ENCODE peak calls at places on chromosomes 6 and 20, in four cellular contexts. U is pancreas, M is fibroblast of lung, Z is tibial nerve. A is an unnamed sample. For H3K4me1, the result is how much of the 10 kb centered on the place peaks cover.

GRCh38 chr6:28807682-28808280 is 116.0 kb downstream of the TRIM27 start:
- DNase-seq in U (no peak), M (peak), Z (no peak), A (peak)

GRCh38 chr20:22410556-22411130 is 173.7 kb downstream of the FOXA2 start:
- DNase-seq in U (no peak), M (no peak), Z (no peak), A (no peak)

GRCh38 chr6:170247178-170247701 is 43.6 kb downstream of the DLL1 start:
- DNase-seq in U (no peak), M (no peak), Z (no peak), A (no peak)

GRCh38 chr20:57210054-57210910 is 56.2 kb downstream of the BMP7 start:
- DNase-seq in U (peak), M (no peak), Z (no peak), A (no peak)

GRCh38 chr6:14286144-14286543 is 168.6 kb downstream of the CD83 start:
- DNase-seq in U (no peak), M (peak), Z (no peak), A (no peak)

GRCh38 chr20:59805266-59805665 is 128.2 kb downstream of the SYCP2 start:
- DNase-seq in U (no peak), M (no peak), Z (no peak), A (peak)

GRCh38 chr20:59032713-59033059 is 551 bp upstream of the ATP5F1E start:
- DNase-seq in U (no peak), M (peak), Z (no peak), A (no peak)

GRCh38 chr6:131443514-131443913 is 129.5 kb upstream of the ARG1 start:
- DNase-seq in U (no peak), M (no peak), Z (no peak), A (no peak)

GRCh38 chr6:30213999-30214982 is 1.1 kb upstream of the TRIM26 start:
- DNase-seq in U (peak), M (peak), Z (peak), A (peak)

GRCh38 chr20:955111-955510 is 39.0 kb upstream of the ANGPT4 start:
- DNase-seq in U (no peak), M (no peak), Z (no peak), A (no peak)

GRCh38 chr6:118784641-118785164 is 109.2 kb upstream of the ASF1A start:
- DNase-seq in U (no peak), M (no peak), Z (peak), A (no peak)

GRCh38 chr6:4102687-4103244 is 23.8 kb upstream of the FAM217A start:
- DNase-seq in U (no peak), M (no peak), Z (no peak), A (no peak)

GRCh38 chr6:108247965-108248536 is 12.8 kb downstream of the SNX3 start:
- DNase-seq in U (no peak), M (no peak), Z (no peak), A (no peak)

GRCh38 chr20:8127553-8128255 is 4.4 kb upstream of the PLCB1 start:
- DNase-seq in U (no peak), M (peak), Z (no peak), A (no peak)

GRCh38 chr6:117233146-117233545 is 32.2 kb upstream of the VGLL2 start:
- DNase-seq in U (no peak), M (peak), Z (no peak), A (no peak)

GRCh38 chr6:7818480-7819165 is 92.0 kb downstream of the TXNDC5 start:
- DNase-seq in U (no peak), M (peak), Z (no peak), A (no peak)

GRCh38 chr20:51732454-51732791 is 35.8 kb downstream of the ATP9A start:
- DNase-seq in U (no peak), M (peak), Z (no peak), A (no peak)

GRCh38 chr6:18155273-18155863 is at the start of gene KDM1B:
- DNase-seq in U (peak), M (peak), Z (peak), A (peak)

GRCh38 chr6:98416027-98416426 is 418.3 kb upstream of the POU3F2 start:
- DNase-seq in U (no peak), M (no peak), Z (no peak), A (no peak)

GRCh38 chr6:132934496-132934895 is 120.1 kb downstream of the RPS12 start:
- DNase-seq in U (no peak), M (peak), Z (no peak), A (no peak)

GRCh38 chr6:128057541-128058335 is 156.9 kb upstream of the THEMIS start:
- DNase-seq in U (no peak), M (peak), Z (no peak), A (no peak)

GRCh38 chr6:13406781-13407180 is 78.4 kb upstream of the TBC1D7 start:
- DNase-seq in U (no peak), M (no peak), Z (no peak), A (no peak)

GRCh38 chr6:7728855-7729590 is 3.1 kb downstream of the BMP6 start:
- DNase-seq in U (no peak), M (no peak), Z (no peak), A (no peak)

GRCh38 chr20:43953919-43954617 is 39.4 kb downstream of the TOX2 start:
- DNase-seq in U (no peak), M (no peak), Z (no peak), A (no peak)

GRCh38 chr20:43958626-43959025 is 44.0 kb downstream of the TOX2 start:
- DNase-seq in U (no peak), M (no peak), Z (no peak), A (no peak)

GRCh38 chr20:43954704-43955243 is 40.1 kb downstream of the TOX2 start:
- DNase-seq in U (no peak), M (no peak), Z (no peak), A (no peak)

GRCh38 chr20:43957392-43957791 is 42.7 kb downstream of the TOX2 start:
- DNase-seq in U (no peak), M (no peak), Z (no peak), A (no peak)

GRCh38 chr20:43955244-43956191 is 40.9 kb downstream of the TOX2 start:
- DNase-seq in U (no peak), M (peak), Z (no peak), A (peak)
- H3K4me1 ChIP-seq in U (under half), M (under half), Z (under half), A (half or more)

GRCh38 chr6:105808571-105808970 is 277.6 kb upstream of the PRDM1 start:
- DNase-seq in U (no peak), M (no peak), Z (no peak), A (no peak)

GRCh38 chr6:105810105-105810921 is 275.8 kb upstream of the PRDM1 start:
- DNase-seq in U (no peak), M (peak), Z (no peak), A (peak)

GRCh38 chr6:105805581-105806023 is 280.5 kb upstream of the PRDM1 start:
- DNase-seq in U (no peak), M (peak), Z (no peak), A (no peak)

GRCh38 chr6:105806486-105806920 is 279.6 kb upstream of the PRDM1 start:
- DNase-seq in U (no peak), M (peak), Z (no peak), A (no peak)

GRCh38 chr6:105807905-105808304 is 278.2 kb upstream of the PRDM1 start:
- DNase-seq in U (no peak), M (no peak), Z (no peak), A (no peak)
- H3K4me1 ChIP-seq in U (under half), M (under half), Z (under half), A (under half)

DNA sequence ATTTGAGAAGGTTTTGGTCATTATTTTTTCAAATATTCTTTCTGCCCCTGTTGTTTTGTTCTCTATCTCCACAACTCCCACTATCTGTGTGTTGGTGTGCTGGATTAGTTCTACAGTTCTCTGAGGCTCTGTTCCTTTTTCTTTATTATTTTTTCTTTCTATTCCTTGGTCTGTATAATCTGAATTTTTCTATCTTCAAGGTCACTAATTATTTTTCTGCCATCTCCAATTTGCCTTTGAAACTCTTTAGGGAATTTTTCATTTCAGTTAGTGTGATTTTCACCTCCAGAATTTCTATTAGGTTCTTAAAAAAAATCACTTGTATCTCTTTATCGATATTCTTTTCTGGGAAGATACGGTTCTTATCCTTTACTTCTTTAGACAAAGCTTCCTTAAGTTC is 82.1 kb upstream of the GGTLC1 start:
- DNase-seq in U (no peak), M (no peak), Z (no peak), A (no peak)
- H3K4me1 ChIP-seq in U (under half), M (under half), Z (under half), A (under half)

DNA sequence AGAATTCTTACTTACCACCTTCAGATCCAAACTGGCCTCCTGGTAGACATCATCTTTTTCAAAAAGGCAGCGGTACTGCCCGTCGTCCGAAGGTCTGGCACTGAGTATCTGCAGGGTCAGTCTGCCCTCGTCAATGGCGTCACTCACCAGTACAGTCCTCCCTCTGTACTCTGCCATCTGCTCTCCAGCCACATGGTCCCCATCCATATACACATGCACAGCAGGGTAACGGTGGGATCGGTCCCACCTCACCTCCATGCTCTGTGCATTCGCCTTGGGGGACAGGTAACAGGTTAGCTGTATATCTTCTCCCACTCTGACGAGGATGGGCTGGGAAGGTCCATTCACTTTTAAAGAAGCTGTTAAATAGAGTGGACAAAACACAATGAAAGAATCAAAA is 11.0 kb downstream of the BTNL2 start:
- DNase-seq in U (no peak), M (no peak), Z (no peak), A (no peak)
- H3K4me1 ChIP-seq in U (under half), M (under half), Z (under half), A (under half)

DNA sequence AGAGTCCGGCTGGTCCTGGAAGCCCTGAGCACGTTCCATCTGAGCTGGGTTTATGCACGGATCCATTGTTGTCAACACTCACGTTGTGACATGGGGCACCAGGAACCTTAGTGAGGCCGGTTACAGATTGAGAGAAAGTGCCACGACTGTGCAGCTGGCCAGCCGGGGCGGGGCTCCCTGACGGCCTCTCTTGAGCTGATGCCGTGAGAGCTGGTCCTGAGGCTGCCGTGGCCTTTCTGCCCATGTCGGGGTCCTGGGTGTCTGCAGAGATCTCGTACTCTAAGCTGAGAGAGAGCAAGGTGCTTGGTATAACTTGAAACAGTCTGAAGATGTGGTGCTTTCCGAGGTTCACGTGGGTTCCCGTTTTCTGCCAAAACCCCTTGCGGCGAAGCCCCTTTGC is 10.0 kb downstream of the CDH4 start:
- DNase-seq in U (no peak), M (no peak), Z (no peak), A (no peak)
- H3K4me1 ChIP-seq in U (under half), M (under half), Z (under half), A (under half)

DNA sequence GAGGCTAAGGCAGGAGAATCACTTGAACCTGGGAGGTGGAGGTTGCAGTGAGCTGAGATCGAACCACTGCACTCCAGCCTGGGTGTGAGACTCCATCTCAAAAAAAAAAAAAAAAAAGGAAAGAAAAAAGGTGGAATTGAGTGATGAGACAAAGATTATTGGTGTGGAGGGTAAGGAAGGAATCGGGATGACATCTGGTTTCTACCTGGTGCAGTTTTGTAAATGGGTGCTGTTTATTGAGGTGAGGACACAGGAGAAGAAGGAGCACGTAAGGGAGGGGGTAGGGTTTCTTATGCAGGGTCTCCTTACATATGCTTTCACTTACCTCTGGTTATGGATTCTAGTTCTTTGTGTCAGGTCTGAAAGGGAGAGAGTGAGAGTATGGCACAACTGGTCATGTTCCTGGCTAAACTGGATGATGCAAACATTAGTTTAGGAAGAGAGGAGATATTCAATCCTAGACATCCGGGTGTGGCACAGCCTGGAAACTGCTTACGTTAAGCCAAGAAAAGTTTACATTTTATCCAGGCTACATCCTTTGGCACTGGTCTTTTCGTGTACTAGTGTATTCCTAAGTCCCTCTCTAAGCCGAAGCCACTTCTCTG is 5.4 kb downstream of the RALY start:
- DNase-seq in U (no peak), M (no peak), Z (no peak), A (no peak)
- H3K4me1 ChIP-seq in U (under half), M (under half), Z (under half), A (under half)

DNA sequence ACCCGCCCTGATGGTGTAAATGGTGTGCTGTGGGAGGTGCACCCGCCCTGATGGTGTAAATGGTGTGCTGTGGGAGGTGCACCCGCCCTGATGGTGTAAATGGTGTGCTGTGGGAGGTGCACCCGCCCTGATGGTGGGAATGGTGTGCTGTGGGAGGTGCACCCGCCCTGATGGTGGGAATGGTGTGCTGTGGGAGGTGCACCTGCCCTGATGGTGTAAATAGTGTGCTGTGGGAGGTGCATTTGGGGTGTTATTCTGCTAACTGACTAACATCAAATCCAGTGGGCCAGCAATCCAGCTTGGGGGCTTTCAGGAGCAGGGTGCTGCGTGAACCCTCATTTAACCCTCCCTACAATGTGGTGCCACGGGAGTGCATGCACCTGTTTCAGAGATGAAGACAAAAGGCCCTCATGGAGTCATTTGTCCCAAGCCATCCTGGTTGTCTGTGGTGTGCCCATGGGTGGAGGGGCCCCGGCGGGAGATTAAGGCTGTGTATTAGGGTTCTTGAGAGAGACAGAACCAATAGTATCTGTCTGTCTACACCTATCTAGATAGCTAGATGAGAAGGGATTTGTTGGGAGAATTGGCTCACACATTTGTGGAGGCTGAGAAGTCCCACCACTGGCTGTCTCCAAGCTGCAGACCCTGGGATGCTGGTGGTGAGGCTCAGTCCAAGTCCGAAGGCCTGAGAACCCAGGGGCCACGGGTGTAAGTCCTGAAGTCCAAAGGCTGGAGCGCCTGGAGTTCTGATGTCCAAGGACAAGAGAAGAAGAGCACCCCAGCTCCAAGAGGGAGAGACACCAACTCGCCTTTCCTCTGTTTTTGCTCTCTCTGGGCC is 39.2 kb downstream of the TMEM242 start:
- DNase-seq in U (no peak), M (no peak), Z (no peak), A (no peak)
- H3K4me1 ChIP-seq in U (under half), M (under half), Z (under half), A (under half)

DNA sequence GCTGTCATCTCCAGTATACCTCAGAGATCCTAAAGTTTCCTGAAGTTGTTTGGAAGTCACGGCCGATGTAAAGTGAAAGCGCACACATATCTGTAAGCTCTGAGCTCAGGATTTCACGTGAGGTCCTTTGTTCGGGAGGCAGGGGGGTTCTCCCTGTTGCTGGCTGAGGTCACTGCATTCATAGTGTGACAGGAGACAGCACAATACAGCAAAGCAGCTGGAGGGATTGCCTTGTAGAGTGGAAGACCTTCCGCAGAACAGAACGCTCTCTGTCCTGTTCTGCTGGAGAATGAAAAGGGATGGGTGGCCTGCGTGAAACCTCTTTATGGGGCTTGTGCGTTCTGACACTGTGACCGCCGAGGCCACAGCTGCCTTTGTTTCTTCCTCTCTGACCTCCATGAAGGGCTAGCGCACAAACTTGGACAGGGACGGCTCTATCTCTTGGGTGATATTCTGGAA is 13.4 kb upstream of the SERPINB1 start:
- DNase-seq in U (no peak), M (no peak), Z (no peak), A (peak)
- H3K4me1 ChIP-seq in U (under half), M (under half), Z (under half), A (half or more)

GRCh38 chr6:75621846-75622245 is 20.2 kb downstream of the SENP6 start:
- DNase-seq in U (no peak), M (no peak), Z (no peak), A (no peak)

GRCh38 chr6:75619230-75619899 is 17.7 kb downstream of the SENP6 start:
- DNase-seq in U (no peak), M (no peak), Z (no peak), A (no peak)

GRCh38 chr6:75612921-75613534 is 11.3 kb downstream of the SENP6 start:
- DNase-seq in U (no peak), M (no peak), Z (no peak), A (no peak)

GRCh38 chr6:75620387-75621304 is 19.0 kb downstream of the SENP6 start:
- DNase-seq in U (no peak), M (no peak), Z (no peak), A (no peak)

DNA sequence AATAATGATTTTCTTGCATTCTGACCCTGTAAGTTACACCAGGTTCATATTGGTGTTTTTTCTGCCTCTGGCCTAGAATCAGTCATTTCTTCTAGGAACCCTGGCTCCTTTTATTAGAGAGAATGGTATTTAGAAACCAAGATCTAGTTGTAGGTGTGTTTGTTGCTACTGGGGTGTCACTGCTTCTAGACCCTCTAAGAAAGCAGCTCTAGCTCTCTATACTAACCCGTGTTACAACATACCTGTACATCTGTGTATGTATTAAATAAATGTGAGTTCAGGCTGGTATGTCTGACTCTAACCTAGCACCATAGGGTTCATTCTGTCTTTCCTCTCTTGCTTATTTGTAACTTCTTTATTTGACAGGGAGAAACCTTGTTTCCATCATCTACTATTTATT is 16.8 kb downstream of the SENP6 start:
- DNase-seq in U (no peak), M (no peak), Z (no peak), A (no peak)
- H3K4me1 ChIP-seq in U (under half), M (under half), Z (under half), A (under half)

A was measured in SJSA1.